ENCODE peak calls at places on chromosomes 16 and 17, in five cellular contexts. E is A549, V is K562, Q is H1, W is GM12878. O is an unnamed sample.
A peak's percentile ranks its signal among the peaks of the same experiment; 100 is the strongest.

GRCh38 chr17:58306131-58306951 is 22.3 kb downstream of the TSPOAP1 start:
- DNase-seq in E (no peak), V (no peak), Q (no peak), W (no peak), O (no peak)

GRCh38 chr17:69607162-69607834 is 192.8 kb downstream of the MAP2K6 start:
- DNase-seq in E (peak; percentile 54), V (peak; percentile 21), Q (peak; percentile 25), W (peak; percentile 45), O (peak; percentile 68)

GRCh38 chr16:86997058-86997457 is 320.1 kb downstream of the C16orf95 start:
- DNase-seq in E (no peak), V (no peak), Q (no peak), W (no peak), O (no peak)

GRCh38 chr17:19024101-19025078 is 19.8 kb upstream of the FAM83G start:
- DNase-seq in E (no peak), V (no peak), Q (no peak), W (no peak), O (no peak)

GRCh38 chr17:7296189-7296861 is 1.9 kb upstream of the YBX2 start:
- DNase-seq in E (peak; percentile 86), V (peak; percentile 74), Q (no peak), W (no peak), O (peak; percentile 56)

GRCh38 chr17:31499771-31500554 is 108.5 kb downstream of the RAB11FIP4 start:
- DNase-seq in E (no peak), V (no peak), Q (no peak), W (no peak), O (peak; percentile 91)

GRCh38 chr16:88471575-88471974 is 18.5 kb downstream of the ZFPM1 start:
- DNase-seq in E (no peak), V (no peak), Q (no peak), W (no peak), O (no peak)

GRCh38 chr17:58515286-58515685 is 848 bp upstream of the MTMR4 start:
- DNase-seq in E (no peak), V (no peak), Q (no peak), W (no peak), O (no peak)

GRCh38 chr16:49750341-49751011 is 105.4 kb downstream of the ZNF423 start:
- DNase-seq in E (no peak), V (no peak), Q (no peak), W (no peak), O (no peak)

GRCh38 chr16:28549301-28549899 is 4.3 kb upstream of the SGF29 start:
- DNase-seq in E (peak; percentile 45), V (no peak), Q (no peak), W (no peak), O (peak; percentile 65)

GRCh38 chr17:63772801-63773271 is 561 bp downstream of the CCDC47 start:
- DNase-seq in E (no peak), V (peak; percentile 25), Q (no peak), W (no peak), O (peak; percentile 31)

GRCh38 chr17:42775534-42776098 is 2.4 kb downstream of the VPS25 start:
- DNase-seq in E (no peak), V (peak; percentile 78), Q (no peak), W (no peak), O (peak; percentile 53)
- TF ChIP-seq HDAC2 in E (no peak), V (no peak), Q (no peak), W (no peak), O (no peak)

DNA sequence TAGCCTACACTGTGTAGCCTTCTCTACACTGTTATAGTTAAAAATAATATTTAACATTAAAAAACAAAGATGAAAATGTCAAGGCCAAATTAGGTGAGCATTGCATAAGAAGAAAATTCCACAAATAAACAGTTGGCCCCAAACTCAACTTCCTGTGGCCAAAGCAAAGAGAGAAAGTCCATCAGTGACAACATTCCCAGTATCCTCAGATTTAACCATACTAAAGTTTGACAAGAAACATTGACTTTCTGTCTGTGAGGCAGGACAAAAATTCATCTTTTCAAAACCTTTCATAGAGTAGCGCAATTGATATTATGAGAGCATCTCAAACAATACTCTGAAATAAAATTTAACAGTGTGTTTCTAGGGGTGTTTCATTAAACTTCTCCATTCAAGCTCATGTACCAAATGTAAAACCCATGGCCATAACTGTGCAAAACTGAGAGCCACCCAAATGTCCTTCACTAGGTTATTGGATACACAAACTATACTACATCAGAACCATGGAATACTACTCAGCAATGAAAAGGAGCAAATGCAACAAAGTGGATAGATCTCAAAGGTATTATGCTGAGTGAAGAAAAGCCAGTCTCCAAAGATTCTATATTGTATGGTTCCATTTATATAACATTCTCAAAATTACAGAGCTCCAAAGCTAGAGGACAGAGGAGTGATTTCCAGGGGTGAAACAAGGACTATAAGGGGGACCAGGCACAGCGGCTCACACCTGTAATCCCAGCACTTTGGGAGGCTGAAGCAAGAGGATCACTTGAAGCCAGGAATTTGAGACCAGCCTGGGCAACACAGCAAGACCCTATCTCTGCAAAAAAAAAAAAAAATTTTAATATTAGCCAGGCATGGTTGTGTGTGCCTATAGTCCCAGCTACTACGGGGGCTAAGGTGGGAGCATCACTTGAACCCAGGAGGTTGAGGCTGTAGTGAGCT is 38.7 kb downstream of the TMEM114 start:
- DNase-seq in E (no peak), V (no peak), Q (no peak), W (no peak), O (peak; percentile 72)
- TF ChIP-seq HDAC2 in E (no peak), V (no peak), Q (no peak), W (no peak), O (peak; percentile 57)

DNA sequence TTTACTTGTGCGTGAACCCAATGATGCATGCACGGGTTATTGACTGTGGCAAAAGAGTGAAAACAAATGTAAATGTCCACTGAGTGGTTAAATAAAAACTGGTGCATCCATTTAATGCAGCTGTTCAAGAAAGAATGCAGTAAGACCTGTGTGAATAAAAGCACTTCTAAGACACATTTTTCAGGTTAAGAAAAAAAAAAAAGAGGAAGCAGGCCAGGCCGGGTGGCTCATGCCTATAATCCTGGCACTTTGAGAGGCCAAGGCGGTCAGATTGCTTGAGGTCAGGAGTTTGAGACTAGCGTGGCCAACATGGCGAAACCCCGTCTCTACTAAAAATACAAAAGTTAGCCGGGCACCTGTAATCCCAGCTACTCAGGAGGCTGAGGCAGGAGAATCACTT is 11.8 kb downstream of the CNGB1 start:
- DNase-seq in E (no peak), V (no peak), Q (no peak), W (no peak), O (no peak)
- TF ChIP-seq HDAC2 in E (no peak), V (no peak), Q (no peak), W (no peak), O (no peak)

GRCh38 chr17:80453126-80453979 is 23.1 kb downstream of the NPTX1 start:
- DNase-seq in E (no peak), V (no peak), Q (no peak), W (no peak), O (no peak)
- TF ChIP-seq HDAC2 in E (no peak), V (peak; percentile 22), Q (no peak), W (no peak), O (no peak)

DNA sequence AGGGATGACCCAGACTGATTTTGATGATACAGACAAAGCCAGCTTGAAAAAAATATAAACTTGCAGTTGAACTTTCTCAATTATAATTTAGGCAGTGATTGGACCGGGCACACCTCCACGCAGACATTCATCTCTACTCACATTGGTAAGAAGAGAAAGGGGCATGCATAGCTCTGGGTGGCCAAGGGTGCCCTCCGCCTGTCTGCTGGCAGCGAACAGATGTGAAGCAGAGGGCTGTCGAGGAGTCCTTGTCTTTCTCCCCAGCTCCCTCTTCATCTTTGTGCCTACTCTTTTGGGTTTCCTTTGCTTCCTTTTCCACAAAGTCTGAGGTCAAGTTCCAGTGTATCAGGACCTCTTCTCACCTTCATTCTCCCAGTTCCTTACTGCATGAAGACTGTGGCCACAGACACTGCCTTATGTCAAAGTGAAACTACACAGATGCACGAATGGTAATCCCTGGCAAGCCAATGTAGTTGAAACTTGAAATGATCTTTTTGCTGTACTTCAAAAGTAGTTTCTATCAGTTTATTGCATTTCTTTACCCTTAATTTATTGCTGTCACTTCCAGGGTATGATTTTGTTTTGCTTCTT is 343.7 kb upstream of the SOX9 start:
- DNase-seq in E (no peak), V (no peak), Q (no peak), W (no peak), O (no peak)
- TF ChIP-seq HDAC2 in E (no peak), V (no peak), Q (no peak), W (no peak), O (no peak)

DNA sequence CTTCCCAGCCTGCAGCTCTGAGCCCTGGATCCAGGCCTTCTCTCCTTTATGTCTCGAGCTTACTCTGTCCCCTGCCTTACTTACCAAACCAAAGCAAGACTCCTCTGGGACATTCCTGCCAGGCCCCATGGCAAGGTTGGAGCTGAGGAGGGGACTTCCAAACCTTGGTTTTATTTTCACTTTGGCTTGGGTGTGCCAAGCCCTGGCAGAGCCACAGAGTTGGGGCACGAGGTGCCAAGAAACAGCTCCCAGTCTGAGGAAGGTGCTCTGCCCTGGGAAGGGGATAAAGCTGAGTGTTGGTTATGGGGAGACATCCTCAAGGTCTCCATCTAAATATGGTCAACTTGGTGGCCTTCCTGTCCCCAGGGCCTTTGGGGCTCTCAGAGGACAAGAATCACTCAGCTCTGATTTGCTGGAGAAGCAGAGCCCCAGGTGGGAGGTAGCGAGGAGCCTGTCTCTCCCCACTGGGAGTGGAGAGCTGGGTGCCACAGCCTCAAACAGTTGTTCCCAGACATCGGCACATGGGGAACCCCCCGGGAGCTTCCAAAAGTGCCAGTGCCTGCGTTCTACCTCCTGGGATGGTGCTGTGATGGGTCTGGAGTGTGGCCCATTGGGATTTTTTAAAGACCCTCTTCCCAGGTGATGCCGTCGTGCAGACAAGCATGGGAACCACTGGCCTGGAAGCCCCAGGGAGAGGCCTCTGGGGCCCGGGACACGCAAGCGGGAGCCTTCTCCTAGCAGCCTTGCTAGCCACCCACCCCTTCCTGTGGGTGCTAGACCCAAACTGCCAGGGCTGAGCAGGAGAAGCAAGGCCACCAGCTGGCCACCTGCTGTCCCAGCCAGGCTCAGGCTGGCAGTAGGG is 10.3 kb downstream of the NLRC5 start:
- DNase-seq in E (no peak), V (no peak), Q (no peak), W (no peak), O (no peak)
- TF ChIP-seq HDAC2 in E (no peak), V (no peak), Q (no peak), W (no peak), O (no peak)